ENCODE peak calls at places on chromosomes 12 and 14, in five cellular contexts. One of them, this sample, is unnamed.

GRCh38 chr12:68587448-68587873 is 23.2 kb upstream of the RAP1B start:
- DNase-seq in astrocyte: peak
- DNase-seq in naive thymus-derived CD4-positive, alpha-beta T cell: peak
- DNase-seq in cardiac muscle cell: no peak
- DNase-seq in heart left ventricle: no peak
- DNase-seq in this sample: no peak

GRCh38 chr14:38291681-38292459 is 36.0 kb upstream of the CLEC14A start:
- DNase-seq in naive thymus-derived CD4-positive, alpha-beta T cell: no peak
- DNase-seq in astrocyte: peak
- DNase-seq in cardiac muscle cell: no peak
- DNase-seq in heart left ventricle: no peak
- DNase-seq in this sample: peak

GRCh38 chr12:111767362-111768158 is 827 bp downstream of the ALDH2 start:
- DNase-seq in heart left ventricle: no peak
- DNase-seq in cardiac muscle cell: peak
- DNase-seq in naive thymus-derived CD4-positive, alpha-beta T cell: no peak
- DNase-seq in astrocyte: peak
- DNase-seq in this sample: peak

GRCh38 chr12:79673334-79673733 is 17.4 kb downstream of the PAWR start:
- DNase-seq in heart left ventricle: no peak
- DNase-seq in astrocyte: no peak
- DNase-seq in cardiac muscle cell: no peak
- DNase-seq in naive thymus-derived CD4-positive, alpha-beta T cell: no peak
- DNase-seq in this sample: no peak

GRCh38 chr12:122064780-122065588 is 13.6 kb upstream of the MLXIP start:
- DNase-seq in naive thymus-derived CD4-positive, alpha-beta T cell: no peak
- DNase-seq in cardiac muscle cell: peak
- DNase-seq in heart left ventricle: no peak
- DNase-seq in astrocyte: peak
- DNase-seq in this sample: peak

GRCh38 chr12:116689586-116689985 is 48.3 kb downstream of the SPRING1 start:
- DNase-seq in naive thymus-derived CD4-positive, alpha-beta T cell: no peak
- DNase-seq in cardiac muscle cell: no peak
- DNase-seq in astrocyte: no peak
- DNase-seq in heart left ventricle: no peak
- DNase-seq in this sample: no peak

GRCh38 chr12:64999157-64999425 is 122.0 kb downstream of the WIF1 start:
- DNase-seq in cardiac muscle cell: no peak
- DNase-seq in naive thymus-derived CD4-positive, alpha-beta T cell: no peak
- DNase-seq in astrocyte: no peak
- DNase-seq in heart left ventricle: no peak
- DNase-seq in this sample: no peak

GRCh38 chr14:97217094-97217885 is 420.1 kb downstream of the VRK1 start:
- DNase-seq in cardiac muscle cell: no peak
- DNase-seq in astrocyte: no peak
- DNase-seq in naive thymus-derived CD4-positive, alpha-beta T cell: no peak
- DNase-seq in heart left ventricle: no peak
- DNase-seq in this sample: no peak

GRCh38 chr12:126994599-126994998 is 1272.4 kb upstream of the TMEM132C start:
- DNase-seq in astrocyte: no peak
- DNase-seq in cardiac muscle cell: no peak
- DNase-seq in naive thymus-derived CD4-positive, alpha-beta T cell: no peak
- DNase-seq in heart left ventricle: no peak
- DNase-seq in this sample: no peak

GRCh38 chr14:46054526-46054925 is 597.1 kb downstream of the RPL10L start:
- DNase-seq in cardiac muscle cell: no peak
- DNase-seq in heart left ventricle: no peak
- DNase-seq in astrocyte: peak
- DNase-seq in naive thymus-derived CD4-positive, alpha-beta T cell: no peak
- DNase-seq in this sample: peak

GRCh38 chr12:509494-509893 is 49.8 kb downstream of the B4GALNT3 start:
- DNase-seq in cardiac muscle cell: peak
- DNase-seq in heart left ventricle: no peak
- DNase-seq in astrocyte: peak
- DNase-seq in naive thymus-derived CD4-positive, alpha-beta T cell: no peak
- DNase-seq in this sample: peak

GRCh38 chr12:132083731-132084641 is 60.1 kb downstream of the DDX51 start:
- DNase-seq in naive thymus-derived CD4-positive, alpha-beta T cell: peak
- DNase-seq in cardiac muscle cell: peak
- DNase-seq in heart left ventricle: peak
- DNase-seq in astrocyte: peak
- DNase-seq in this sample: peak

GRCh38 chr14:77376380-77376770 is 519 bp downstream of the TMED8 start:
- DNase-seq in astrocyte: no peak
- DNase-seq in heart left ventricle: peak
- DNase-seq in naive thymus-derived CD4-positive, alpha-beta T cell: no peak
- DNase-seq in cardiac muscle cell: no peak
- DNase-seq in this sample: peak

GRCh38 chr14:103561381-103562134 is 899 bp downstream of the BAG5 start:
- DNase-seq in naive thymus-derived CD4-positive, alpha-beta T cell: peak
- DNase-seq in heart left ventricle: peak
- DNase-seq in astrocyte: peak
- DNase-seq in cardiac muscle cell: peak
- DNase-seq in this sample: peak

GRCh38 chr12:118103601-118104382 is at the start of gene VSIG10:
- DNase-seq in heart left ventricle: peak
- DNase-seq in cardiac muscle cell: peak
- DNase-seq in naive thymus-derived CD4-positive, alpha-beta T cell: peak
- DNase-seq in astrocyte: peak
- DNase-seq in this sample: peak

GRCh38 chr12:94614288-94614721 is 36.1 kb downstream of the TMCC3 start:
- DNase-seq in astrocyte: no peak
- DNase-seq in naive thymus-derived CD4-positive, alpha-beta T cell: no peak
- DNase-seq in heart left ventricle: no peak
- DNase-seq in cardiac muscle cell: peak
- DNase-seq in this sample: no peak

GRCh38 chr14:98133806-98134205 is 1138.2 kb downstream of the BCL11B start:
- DNase-seq in naive thymus-derived CD4-positive, alpha-beta T cell: no peak
- DNase-seq in astrocyte: no peak
- DNase-seq in cardiac muscle cell: no peak
- DNase-seq in heart left ventricle: no peak
- DNase-seq in this sample: no peak

GRCh38 chr14:64218344-64219240 is 75.6 kb downstream of the ESR2 start:
- DNase-seq in astrocyte: no peak
- DNase-seq in naive thymus-derived CD4-positive, alpha-beta T cell: no peak
- DNase-seq in heart left ventricle: peak
- DNase-seq in cardiac muscle cell: peak
- DNase-seq in this sample: no peak

GRCh38 chr14:66539034-66539433 is 31.1 kb downstream of the GPHN start:
- DNase-seq in heart left ventricle: no peak
- DNase-seq in cardiac muscle cell: no peak
- DNase-seq in naive thymus-derived CD4-positive, alpha-beta T cell: no peak
- DNase-seq in astrocyte: no peak
- DNase-seq in this sample: no peak

GRCh38 chr12:4562034-4562657 is at the start of gene DYRK4:
- DNase-seq in astrocyte: peak
- DNase-seq in cardiac muscle cell: peak
- DNase-seq in heart left ventricle: peak
- DNase-seq in naive thymus-derived CD4-positive, alpha-beta T cell: no peak
- DNase-seq in this sample: peak

GRCh38 chr12:1933342-1933992 is 15.0 kb upstream of the CACNA2D4 start:
- DNase-seq in naive thymus-derived CD4-positive, alpha-beta T cell: no peak
- DNase-seq in cardiac muscle cell: no peak
- DNase-seq in astrocyte: peak
- DNase-seq in heart left ventricle: no peak
- DNase-seq in this sample: no peak

GRCh38 chr12:44774815-44775411 is 101.2 kb downstream of the NELL2 start:
- DNase-seq in heart left ventricle: no peak
- DNase-seq in cardiac muscle cell: peak
- DNase-seq in naive thymus-derived CD4-positive, alpha-beta T cell: peak
- DNase-seq in astrocyte: no peak
- DNase-seq in this sample: peak

DNA sequence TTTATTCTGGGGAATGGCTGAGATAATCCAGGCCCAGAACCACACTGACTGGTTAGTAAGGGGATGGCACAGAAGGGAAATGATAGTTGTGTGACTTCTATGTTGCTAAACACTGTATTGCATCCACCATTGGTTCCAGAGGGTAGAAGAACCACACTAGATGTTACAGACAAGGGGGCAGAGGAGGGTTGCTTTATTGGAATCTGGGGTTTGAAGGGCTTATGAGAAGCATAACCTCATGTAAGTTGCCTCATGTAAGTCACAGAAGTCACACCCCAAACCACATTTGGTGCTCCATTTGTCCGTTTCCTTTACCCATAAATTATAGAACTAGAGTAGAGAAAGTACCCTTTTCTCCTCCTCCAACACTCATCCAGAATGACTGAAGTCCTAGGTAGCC is 5.5 kb upstream of the PSMA6 start:
- DNase-seq in cardiac muscle cell: no peak
- DNase-seq in heart left ventricle: no peak
- DNase-seq in naive thymus-derived CD4-positive, alpha-beta T cell: no peak
- DNase-seq in astrocyte: no peak
- DNase-seq in this sample: no peak
- H3K4me3 ChIP-seq in cardiac muscle cell: no peak
- H3K4me3 ChIP-seq in heart left ventricle: no peak
- H3K4me3 ChIP-seq in naive thymus-derived CD4-positive, alpha-beta T cell: no peak
- H3K4me3 ChIP-seq in astrocyte: no peak
- H3K4me3 ChIP-seq in this sample: no peak

GRCh38 chr12:54075431-54075830 is 21.8 kb downstream of the HOXC4 start:
- DNase-seq in naive thymus-derived CD4-positive, alpha-beta T cell: no peak
- DNase-seq in cardiac muscle cell: no peak
- DNase-seq in heart left ventricle: no peak
- DNase-seq in astrocyte: no peak
- DNase-seq in this sample: no peak
- H3K4me3 ChIP-seq in naive thymus-derived CD4-positive, alpha-beta T cell: no peak
- H3K4me3 ChIP-seq in cardiac muscle cell: no peak
- H3K4me3 ChIP-seq in heart left ventricle: no peak
- H3K4me3 ChIP-seq in astrocyte: no peak
- H3K4me3 ChIP-seq in this sample: no peak

GRCh38 chr14:93430319-93430801 is 379 bp upstream of the UNC79 start:
- DNase-seq in cardiac muscle cell: peak
- DNase-seq in heart left ventricle: no peak
- DNase-seq in naive thymus-derived CD4-positive, alpha-beta T cell: no peak
- DNase-seq in astrocyte: peak
- DNase-seq in this sample: no peak
- H3K4me3 ChIP-seq in cardiac muscle cell: peak
- H3K4me3 ChIP-seq in heart left ventricle: no peak
- H3K4me3 ChIP-seq in naive thymus-derived CD4-positive, alpha-beta T cell: no peak
- H3K4me3 ChIP-seq in astrocyte: peak
- H3K4me3 ChIP-seq in this sample: peak

DNA sequence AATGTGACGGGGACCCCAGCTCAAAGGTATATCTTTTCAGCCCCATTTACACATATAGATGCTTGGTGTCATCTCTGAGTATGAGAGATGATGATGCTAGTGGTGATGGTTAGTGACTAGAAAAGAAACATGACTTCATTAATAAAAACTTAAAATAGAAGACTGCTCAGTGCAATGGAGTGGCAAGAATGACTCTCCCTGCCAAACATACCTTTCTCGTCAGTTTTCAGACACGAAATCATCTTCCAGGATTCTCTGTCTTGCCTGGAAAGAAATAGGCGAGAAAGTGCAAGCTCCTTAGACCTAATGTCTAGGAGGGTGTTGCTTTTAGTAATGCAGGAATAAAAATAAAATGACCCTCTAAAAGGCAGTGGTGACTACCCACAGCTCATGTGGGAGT is 71.7 kb downstream of the TPH2 start:
- DNase-seq in naive thymus-derived CD4-positive, alpha-beta T cell: no peak
- DNase-seq in cardiac muscle cell: no peak
- DNase-seq in astrocyte: peak
- DNase-seq in heart left ventricle: no peak
- DNase-seq in this sample: peak
- H3K4me3 ChIP-seq in naive thymus-derived CD4-positive, alpha-beta T cell: no peak
- H3K4me3 ChIP-seq in cardiac muscle cell: no peak
- H3K4me3 ChIP-seq in astrocyte: no peak
- H3K4me3 ChIP-seq in heart left ventricle: no peak
- H3K4me3 ChIP-seq in this sample: no peak

GRCh38 chr14:22846811-22847307 is 10.5 kb downstream of the MMP14 start:
- DNase-seq in heart left ventricle: no peak
- DNase-seq in astrocyte: no peak
- DNase-seq in cardiac muscle cell: no peak
- DNase-seq in naive thymus-derived CD4-positive, alpha-beta T cell: no peak
- DNase-seq in this sample: no peak
- H3K4me3 ChIP-seq in heart left ventricle: no peak
- H3K4me3 ChIP-seq in astrocyte: no peak
- H3K4me3 ChIP-seq in cardiac muscle cell: no peak
- H3K4me3 ChIP-seq in naive thymus-derived CD4-positive, alpha-beta T cell: no peak
- H3K4me3 ChIP-seq in this sample: no peak

DNA sequence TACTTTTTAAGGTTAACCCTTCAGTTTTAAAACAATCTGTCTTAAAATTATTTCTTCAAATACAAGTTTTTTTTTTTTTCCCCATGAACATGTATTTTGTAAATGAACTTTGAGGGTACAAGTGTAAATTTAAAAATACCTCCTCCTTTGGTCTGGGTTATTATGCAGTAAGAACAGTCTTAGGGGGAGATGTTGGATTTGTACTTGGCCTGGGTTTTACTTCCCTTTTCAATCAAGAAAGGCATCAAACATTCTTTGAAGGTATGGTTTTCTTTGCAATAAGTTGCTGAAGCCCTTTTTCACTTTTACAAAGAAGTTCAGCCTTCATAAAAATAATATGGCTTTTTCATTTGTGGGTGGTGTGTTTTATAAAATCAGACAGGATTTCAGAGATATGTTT is 20.5 kb downstream of the WBP11 start:
- DNase-seq in cardiac muscle cell: no peak
- DNase-seq in naive thymus-derived CD4-positive, alpha-beta T cell: no peak
- DNase-seq in astrocyte: no peak
- DNase-seq in heart left ventricle: no peak
- DNase-seq in this sample: no peak
- H3K4me3 ChIP-seq in cardiac muscle cell: no peak
- H3K4me3 ChIP-seq in naive thymus-derived CD4-positive, alpha-beta T cell: no peak
- H3K4me3 ChIP-seq in astrocyte: no peak
- H3K4me3 ChIP-seq in heart left ventricle: no peak
- H3K4me3 ChIP-seq in this sample: no peak

GRCh38 chr14:102506599-102506871 is 3.0 kb downstream of the ANKRD9 start:
- DNase-seq in astrocyte: no peak
- DNase-seq in naive thymus-derived CD4-positive, alpha-beta T cell: no peak
- DNase-seq in heart left ventricle: no peak
- DNase-seq in cardiac muscle cell: no peak
- DNase-seq in this sample: no peak
- H3K4me3 ChIP-seq in astrocyte: no peak
- H3K4me3 ChIP-seq in naive thymus-derived CD4-positive, alpha-beta T cell: no peak
- H3K4me3 ChIP-seq in heart left ventricle: no peak
- H3K4me3 ChIP-seq in cardiac muscle cell: no peak
- H3K4me3 ChIP-seq in this sample: no peak

GRCh38 chr12:114673169-114673833 is 10.7 kb downstream of the TBX3 start:
- DNase-seq in cardiac muscle cell: peak
- DNase-seq in astrocyte: peak
- DNase-seq in heart left ventricle: no peak
- DNase-seq in naive thymus-derived CD4-positive, alpha-beta T cell: no peak
- DNase-seq in this sample: peak
- H3K4me3 ChIP-seq in cardiac muscle cell: peak
- H3K4me3 ChIP-seq in astrocyte: peak
- H3K4me3 ChIP-seq in heart left ventricle: no peak
- H3K4me3 ChIP-seq in naive thymus-derived CD4-positive, alpha-beta T cell: no peak
- H3K4me3 ChIP-seq in this sample: peak

GRCh38 chr12:52307836-52308806 is 13.1 kb downstream of the KRT83 start:
- DNase-seq in cardiac muscle cell: peak
- DNase-seq in naive thymus-derived CD4-positive, alpha-beta T cell: peak
- DNase-seq in heart left ventricle: peak
- DNase-seq in astrocyte: peak
- DNase-seq in this sample: peak

GRCh38 chr12:52311282-52311643 is 9.9 kb downstream of the KRT83 start:
- DNase-seq in astrocyte: no peak
- DNase-seq in heart left ventricle: no peak
- DNase-seq in naive thymus-derived CD4-positive, alpha-beta T cell: no peak
- DNase-seq in cardiac muscle cell: no peak
- DNase-seq in this sample: peak

GRCh38 chr12:52305921-52306705 is 14.8 kb upstream of the KRT81 start:
- DNase-seq in astrocyte: no peak
- DNase-seq in naive thymus-derived CD4-positive, alpha-beta T cell: no peak
- DNase-seq in cardiac muscle cell: no peak
- DNase-seq in heart left ventricle: no peak
- DNase-seq in this sample: no peak

GRCh38 chr12:52310622-52311281 is 10.4 kb downstream of the KRT83 start:
- DNase-seq in heart left ventricle: no peak
- DNase-seq in cardiac muscle cell: no peak
- DNase-seq in astrocyte: no peak
- DNase-seq in naive thymus-derived CD4-positive, alpha-beta T cell: no peak
- DNase-seq in this sample: peak

GRCh38 chr12:52308807-52309425 is 12.3 kb downstream of the KRT83 start:
- DNase-seq in cardiac muscle cell: no peak
- DNase-seq in naive thymus-derived CD4-positive, alpha-beta T cell: no peak
- DNase-seq in heart left ventricle: no peak
- DNase-seq in astrocyte: no peak
- DNase-seq in this sample: no peak
- H3K4me3 ChIP-seq in cardiac muscle cell: peak
- H3K4me3 ChIP-seq in naive thymus-derived CD4-positive, alpha-beta T cell: no peak
- H3K4me3 ChIP-seq in heart left ventricle: peak
- H3K4me3 ChIP-seq in astrocyte: no peak
- H3K4me3 ChIP-seq in this sample: peak

This sample was measured in AG10803.